ENCODE peak calls at places on chromosomes 4 and X, in five cellular contexts. X is H9, K is H1, F is mesenchymal stem cell, A is trophoblast cell. J is an unnamed sample. For H3K4me1, the result is how much of the 10 kb centered on the place peaks cover.

GRCh38 chr4:163590609-163591264 is 96.2 kb downstream of the TMA16 start:
- DNase-seq in X (no peak), K (no peak), F (no peak), A (no peak), J (no peak)

GRCh38 chr4:146647615-146648383 is 9.1 kb downstream of the POU4F2 start:
- DNase-seq in X (peak), K (peak), F (no peak), A (no peak), J (no peak)

GRCh38 chr4:26787461-26788340 is 72.9 kb upstream of the STIM2 start:
- DNase-seq in X (peak), K (peak), F (peak), A (peak), J (no peak)

GRCh38 chrX:130053236-130053635 is 57.1 kb downstream of the ELF4 start:
- DNase-seq in X (no peak), K (no peak), F (no peak), A (no peak), J (no peak)

GRCh38 chr4:170109586-170110289 is 20.0 kb upstream of the AADAT start:
- DNase-seq in X (no peak), K (no peak), F (no peak), A (no peak), J (no peak)

GRCh38 chrX:151753313-151754041 is 18.9 kb downstream of the CNGA2 start:
- DNase-seq in X (peak), K (peak), F (no peak), A (peak), J (peak)

GRCh38 chr4:167025651-167026050 is 208.6 kb downstream of the SPOCK3 start:
- DNase-seq in X (no peak), K (no peak), F (no peak), A (peak), J (no peak)

GRCh38 chrX:856901-857300 is 226.3 kb downstream of the SHOX start:
- DNase-seq in X (no peak), K (peak), F (no peak), A (no peak), J (no peak)

GRCh38 chr4:55635760-55636621 is at the start of gene NMU:
- DNase-seq in X (peak), K (peak), F (peak), A (peak), J (peak)

GRCh38 chr4:36676139-36677050 is 395.0 kb downstream of the DTHD1 start:
- DNase-seq in X (no peak), K (no peak), F (peak), A (no peak), J (no peak)

GRCh38 chr4:111269439-111269838 is 646.6 kb upstream of the PITX2 start:
- DNase-seq in X (no peak), K (no peak), F (no peak), A (peak), J (no peak)

GRCh38 chr4:144591401-144591800 is 54.6 kb upstream of the HHIP start:
- DNase-seq in X (no peak), K (no peak), F (peak), A (no peak), J (no peak)

GRCh38 chr4:153083447-153083921 is 120.8 kb upstream of the TRIM2 start:
- DNase-seq in X (peak), K (peak), F (peak), A (peak), J (peak)

GRCh38 chrX:118496763-118497079 is 1.1 kb downstream of the DOCK11 start:
- DNase-seq in X (no peak), K (no peak), F (no peak), A (no peak), J (no peak)

GRCh38 chrX:18938710-18939109 is 45.2 kb downstream of the PHKA2 start:
- DNase-seq in X (no peak), K (no peak), F (no peak), A (no peak), J (no peak)

GRCh38 chr4:178812866-178813265 is 1370.6 kb upstream of the AGA start:
- DNase-seq in X (no peak), K (no peak), F (no peak), A (no peak), J (no peak)

GRCh38 chr4:7024336-7024890 is 18.8 kb upstream of the TADA2B start:
- DNase-seq in X (no peak), K (no peak), F (no peak), A (no peak), J (no peak)

GRCh38 chr4:34279011-34279410 is 1965.3 kb downstream of the ARAP2 start:
- DNase-seq in X (no peak), K (no peak), F (no peak), A (peak), J (no peak)

GRCh38 chr4:138510053-138510452 is 267.9 kb upstream of the SLC7A11 start:
- DNase-seq in X (no peak), K (no peak), F (peak), A (peak), J (no peak)

GRCh38 chrX:11913001-11913400 is 155.0 kb downstream of the MSL3 start:
- DNase-seq in X (no peak), K (no peak), F (no peak), A (peak), J (no peak)

GRCh38 chrX:264634-265455 is 16.3 kb upstream of the PLCXD1 start:
- DNase-seq in X (no peak), K (peak), F (no peak), A (peak), J (no peak)

GRCh38 chrX:56228914-56229313 is 3.2 kb upstream of the KLF8 start:
- DNase-seq in X (peak), K (no peak), F (no peak), A (no peak), J (no peak)

GRCh38 chr4:19776929-19777328 is 474.8 kb upstream of the SLIT2 start:
- DNase-seq in X (no peak), K (no peak), F (no peak), A (peak), J (no peak)

GRCh38 chr4:101081695-101082369 is 265.5 kb downstream of the PPP3CA start:
- DNase-seq in X (no peak), K (no peak), F (no peak), A (no peak), J (no peak)

GRCh38 chr4:153486281-153487151 is 20.4 kb downstream of the TMEM131L start:
- DNase-seq in X (peak), K (no peak), F (peak), A (peak), J (no peak)

GRCh38 chr4:86644892-86645291 is 50.8 kb downstream of the PTPN13 start:
- DNase-seq in X (no peak), K (no peak), F (no peak), A (no peak), J (no peak)

GRCh38 chr4:67573193-67573592 is 14.7 kb downstream of the STAP1 start:
- DNase-seq in X (no peak), K (no peak), F (no peak), A (no peak), J (no peak)

GRCh38 chr4:185682236-185682635 is 129.8 kb downstream of the SORBS2 start:
- DNase-seq in X (no peak), K (no peak), F (peak), A (peak), J (no peak)

GRCh38 chr4:7660640-7661039 is 225.9 kb upstream of the PSAPL1 start:
- DNase-seq in X (no peak), K (no peak), F (no peak), A (no peak), J (no peak)

GRCh38 chr4:71932941-71933340 is 98.9 kb upstream of the NPFFR2 start:
- DNase-seq in X (no peak), K (no peak), F (no peak), A (no peak), J (no peak)

GRCh38 chr4:80362578-80363181 is 27.1 kb downstream of the CFAP299 start:
- DNase-seq in X (peak), K (peak), F (peak), A (peak), J (peak)

GRCh38 chrX:43655961-43656494 is at the start of gene MAOA:
- DNase-seq in X (peak), K (peak), F (peak), A (peak), J (peak)

GRCh38 chr4:102780476-102781144 is 19.8 kb upstream of the MANBA start:
- DNase-seq in X (no peak), K (no peak), F (peak), A (peak), J (no peak)

GRCh38 chr4:3205995-3206394 is 43.0 kb upstream of the MSANTD1 start:
- DNase-seq in X (no peak), K (no peak), F (no peak), A (no peak), J (peak)

GRCh38 chr4:2837110-2837903 is 6.3 kb upstream of the ADD1 start:
- DNase-seq in X (peak), K (peak), F (no peak), A (no peak), J (no peak)

GRCh38 chr4:106806158-106806797 is 229.8 kb downstream of the DKK2 start:
- DNase-seq in X (no peak), K (no peak), F (peak), A (no peak), J (no peak)

GRCh38 chr4:82045267-82045666 is 328.5 kb downstream of the HNRNPD start:
- DNase-seq in X (no peak), K (no peak), F (no peak), A (no peak), J (no peak)

GRCh38 chr4:82047731-82048130 is 326.1 kb downstream of the HNRNPD start:
- DNase-seq in X (no peak), K (no peak), F (no peak), A (no peak), J (no peak)

GRCh38 chr4:82050806-82051205 is 323.0 kb downstream of the HNRNPD start:
- DNase-seq in X (no peak), K (no peak), F (no peak), A (no peak), J (no peak)

GRCh38 chr4:82046796-82047195 is 327.0 kb downstream of the HNRNPD start:
- DNase-seq in X (no peak), K (no peak), F (no peak), A (no peak), J (no peak)

DNA sequence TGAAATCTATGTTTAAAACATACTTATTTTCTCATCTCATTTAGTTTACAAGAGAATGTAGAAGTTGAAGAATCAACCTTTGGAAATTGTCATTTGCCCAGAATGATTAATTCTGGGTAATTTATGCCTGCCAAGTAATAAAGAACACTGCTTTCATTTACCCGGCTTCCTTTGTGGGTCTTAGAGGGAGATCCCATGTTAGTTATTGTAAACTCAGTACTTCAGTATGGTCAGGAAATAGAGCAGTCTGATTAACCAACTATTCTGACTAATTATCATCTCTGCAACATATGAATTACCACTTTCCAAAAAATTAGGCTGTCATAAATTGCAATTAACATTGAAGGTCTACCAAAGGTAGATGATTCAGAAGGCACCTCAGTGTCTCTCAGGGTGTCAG is 324.5 kb downstream of the HNRNPD start:
- DNase-seq in X (no peak), K (no peak), F (no peak), A (no peak), J (no peak)
- H2BK12ac ChIP-seq in X (no peak), K (no peak), F (no peak), A (no peak), J (no peak)

DNA sequence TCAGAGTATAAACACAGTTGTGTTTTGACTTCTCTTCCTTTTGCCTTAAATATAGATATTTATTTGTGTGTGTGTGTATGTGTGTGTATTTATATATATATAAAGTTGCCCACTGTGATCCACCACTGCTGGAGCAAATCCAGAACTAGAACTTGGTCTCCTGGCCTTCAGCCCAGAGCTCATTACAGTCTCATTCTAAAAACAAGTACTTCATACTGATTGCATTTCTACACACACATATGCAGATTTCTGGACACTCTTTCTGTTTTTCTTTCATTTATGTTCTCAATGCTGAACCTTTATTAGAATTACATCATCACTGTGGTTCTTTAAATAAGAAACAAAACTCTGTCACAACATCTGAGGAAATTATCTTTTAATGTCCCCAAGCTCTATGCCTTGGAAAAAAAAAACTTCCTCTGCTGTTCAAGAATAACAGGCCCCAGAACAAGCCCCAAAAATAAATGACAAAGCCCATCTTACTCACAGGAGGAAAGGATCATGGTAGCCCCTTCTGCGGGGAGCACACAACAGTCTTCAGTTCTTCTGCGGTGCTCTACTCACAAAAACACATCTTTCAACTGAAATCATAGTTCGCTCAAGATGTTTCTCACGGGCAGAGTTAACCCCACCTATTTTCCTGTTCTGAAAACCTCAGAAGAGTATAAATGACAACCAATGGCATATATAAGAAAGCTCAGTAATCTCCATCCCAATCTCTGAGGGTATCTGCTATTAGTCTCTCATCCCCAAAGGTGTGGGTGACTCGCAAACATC is at the start of gene TXK:
- DNase-seq in X (no peak), K (no peak), F (no peak), A (no peak), J (no peak)
- H3K4me1 ChIP-seq in X (under half), K (under half), F (under half), A (under half), J (under half)

DNA sequence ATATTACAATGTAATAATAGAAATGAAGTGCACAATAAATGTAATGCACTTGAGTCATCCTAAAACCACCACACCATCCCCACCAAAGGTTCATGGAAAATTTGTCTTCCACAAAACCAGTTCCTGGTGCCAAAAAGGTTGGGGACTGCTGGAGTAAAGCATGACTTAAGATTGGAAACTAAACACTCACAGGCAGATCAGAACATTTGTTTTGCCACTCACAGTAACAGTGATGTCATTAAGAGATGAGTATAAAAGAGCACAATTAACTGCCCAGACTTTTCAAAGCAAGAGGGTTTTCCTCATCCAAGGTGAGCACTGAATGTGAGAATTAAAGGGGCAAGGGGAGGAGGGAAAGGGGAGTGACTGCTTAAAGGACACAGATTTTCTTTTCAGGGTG is 35.6 kb downstream of the MAP7D3 start:
- DNase-seq in X (no peak), K (no peak), F (peak), A (no peak), J (no peak)
- H4K91ac ChIP-seq in X (no peak), K (no peak), F (no peak), A (no peak), J (no peak)

GRCh38 chr4:121614136-121614535 is 82.6 kb downstream of the ANXA5 start:
- DNase-seq in X (no peak), K (no peak), F (no peak), A (no peak), J (no peak)
- H2BK12ac ChIP-seq in X (no peak), K (no peak), F (no peak), A (no peak), J (no peak)

GRCh38 chr4:38111024-38111423 is 150.8 kb downstream of the PTTG2 start:
- DNase-seq in X (no peak), K (no peak), F (no peak), A (no peak), J (no peak)
- H3K4me1 ChIP-seq in X (under half), K (under half), F (under half), A (under half), J (under half)

DNA sequence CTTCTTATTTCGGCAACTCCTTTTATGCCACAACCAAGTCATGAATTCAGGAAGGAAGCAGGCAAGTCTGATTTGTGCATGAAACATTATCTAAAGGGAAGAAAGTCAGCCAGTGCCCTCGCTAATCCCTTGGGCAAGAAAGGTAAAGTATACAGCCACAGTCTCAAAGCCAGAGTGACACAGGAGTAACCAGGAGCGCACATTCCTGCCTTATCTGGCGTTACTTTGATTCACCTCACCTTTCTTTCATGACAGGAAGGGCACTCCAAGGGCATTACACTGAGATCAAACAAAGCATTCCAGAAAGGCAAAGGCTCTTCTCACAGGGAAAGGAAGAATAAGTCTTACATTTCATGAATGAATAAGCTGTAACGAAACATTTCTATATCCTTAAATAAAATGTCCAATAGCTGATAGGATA is 38.8 kb downstream of the FAT1 start:
- DNase-seq in X (no peak), K (no peak), F (no peak), A (peak), J (no peak)
- H4K91ac ChIP-seq in X (no peak), K (no peak), F (no peak), A (no peak), J (no peak)

GRCh38 chr4:143506031-143506430 is 7.5 kb upstream of the SMARCA5 start:
- DNase-seq in X (no peak), K (no peak), F (no peak), A (no peak), J (no peak)
- H2BK12ac ChIP-seq in X (no peak), K (no peak), F (no peak), A (no peak), J (peak)

DNA sequence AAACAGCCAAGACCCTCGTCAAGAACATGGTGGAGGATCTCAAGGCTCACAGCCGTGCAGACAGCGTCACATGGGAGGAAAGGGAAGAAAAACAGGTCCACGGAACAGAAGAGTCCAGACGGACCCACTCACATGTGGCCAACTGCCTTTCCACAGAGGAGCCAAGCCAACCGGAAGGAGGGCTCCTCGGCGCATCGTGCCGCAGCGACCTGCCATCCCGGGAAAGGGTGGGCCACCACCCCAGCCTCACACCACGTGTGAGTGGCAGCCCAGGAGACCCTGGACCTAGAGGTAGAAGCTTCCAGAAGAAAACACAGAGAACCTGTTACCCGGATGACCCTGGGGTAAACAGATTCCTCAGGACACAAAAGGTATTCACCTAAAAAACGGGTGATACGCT is 28.4 kb downstream of the CTBP1 start:
- DNase-seq in X (no peak), K (no peak), F (no peak), A (no peak), J (no peak)
- H3K4me1 ChIP-seq in X (under half), K (under half), F (under half), A (under half), J (under half)

GRCh38 chr4:158282252-158282651 is 72.0 kb downstream of the TMEM144 start:
- DNase-seq in X (no peak), K (no peak), F (peak), A (peak), J (no peak)
- H4K91ac ChIP-seq in X (no peak), K (no peak), F (no peak), A (no peak), J (no peak)

J was measured in neuronal stem cell.